ENCODE peak calls at places on chromosome 1, in nine cellular contexts. One of them, this sample, is unnamed.

GRCh38 chr1:9181990-9182783 is 52.4 kb upstream of the H6PD start:
- DNase-seq in cardiac fibroblast: peak
- DNase-seq in upper lobe of right lung: peak
- DNase-seq in MM.1S: peak
- DNase-seq in fibroblast of pulmonary artery: peak
- DNase-seq in heart left ventricle: no peak
- DNase-seq in fibroblast of mammary gland: peak
- DNase-seq in CD8-positive, alpha-beta memory T cell: no peak
- DNase-seq in GM23248: peak
- DNase-seq in this sample: no peak

GRCh38 chr1:50430010-50430405 is 6.8 kb upstream of the DMRTA2 start:
- DNase-seq in cardiac fibroblast: no peak
- DNase-seq in upper lobe of right lung: no peak
- DNase-seq in MM.1S: no peak
- DNase-seq in fibroblast of pulmonary artery: no peak
- DNase-seq in heart left ventricle: no peak
- DNase-seq in fibroblast of mammary gland: no peak
- DNase-seq in CD8-positive, alpha-beta memory T cell: no peak
- DNase-seq in GM23248: no peak
- DNase-seq in this sample: no peak

GRCh38 chr1:223771814-223772770 is 59.8 kb downstream of the CAPN2 start:
- DNase-seq in cardiac fibroblast: peak
- DNase-seq in upper lobe of right lung: no peak
- DNase-seq in MM.1S: peak
- DNase-seq in fibroblast of pulmonary artery: peak
- DNase-seq in heart left ventricle: peak
- DNase-seq in fibroblast of mammary gland: peak
- DNase-seq in CD8-positive, alpha-beta memory T cell: no peak
- DNase-seq in GM23248: peak
- DNase-seq in this sample: peak

GRCh38 chr1:36425791-36426190 is 24.5 kb downstream of the OSCP1 start:
- DNase-seq in cardiac fibroblast: no peak
- DNase-seq in upper lobe of right lung: no peak
- DNase-seq in MM.1S: no peak
- DNase-seq in fibroblast of pulmonary artery: no peak
- DNase-seq in heart left ventricle: no peak
- DNase-seq in fibroblast of mammary gland: peak
- DNase-seq in CD8-positive, alpha-beta memory T cell: no peak
- DNase-seq in GM23248: peak
- DNase-seq in this sample: no peak

GRCh38 chr1:156654700-156655099 is 12.8 kb downstream of the BCAN start:
- DNase-seq in cardiac fibroblast: no peak
- DNase-seq in upper lobe of right lung: no peak
- DNase-seq in MM.1S: no peak
- DNase-seq in fibroblast of pulmonary artery: no peak
- DNase-seq in heart left ventricle: no peak
- DNase-seq in fibroblast of mammary gland: peak
- DNase-seq in CD8-positive, alpha-beta memory T cell: no peak
- DNase-seq in GM23248: peak
- DNase-seq in this sample: no peak

GRCh38 chr1:114201486-114201885 is 47.8 kb upstream of the SYT6 start:
- DNase-seq in cardiac fibroblast: no peak
- DNase-seq in upper lobe of right lung: no peak
- DNase-seq in MM.1S: no peak
- DNase-seq in fibroblast of pulmonary artery: no peak
- DNase-seq in heart left ventricle: no peak
- DNase-seq in fibroblast of mammary gland: no peak
- DNase-seq in CD8-positive, alpha-beta memory T cell: no peak
- DNase-seq in GM23248: no peak
- DNase-seq in this sample: no peak

GRCh38 chr1:215887618-215888017 is 320.5 kb downstream of the KCTD3 start:
- DNase-seq in cardiac fibroblast: no peak
- DNase-seq in upper lobe of right lung: no peak
- DNase-seq in MM.1S: no peak
- DNase-seq in fibroblast of pulmonary artery: no peak
- DNase-seq in heart left ventricle: no peak
- DNase-seq in fibroblast of mammary gland: no peak
- DNase-seq in CD8-positive, alpha-beta memory T cell: no peak
- DNase-seq in GM23248: no peak
- DNase-seq in this sample: no peak

GRCh38 chr1:226711976-226712778 is 26.9 kb downstream of the ITPKB start:
- DNase-seq in cardiac fibroblast: no peak
- DNase-seq in upper lobe of right lung: no peak
- DNase-seq in MM.1S: peak
- DNase-seq in fibroblast of pulmonary artery: no peak
- DNase-seq in heart left ventricle: no peak
- DNase-seq in fibroblast of mammary gland: no peak
- DNase-seq in CD8-positive, alpha-beta memory T cell: peak
- DNase-seq in GM23248: no peak
- DNase-seq in this sample: no peak

DNA sequence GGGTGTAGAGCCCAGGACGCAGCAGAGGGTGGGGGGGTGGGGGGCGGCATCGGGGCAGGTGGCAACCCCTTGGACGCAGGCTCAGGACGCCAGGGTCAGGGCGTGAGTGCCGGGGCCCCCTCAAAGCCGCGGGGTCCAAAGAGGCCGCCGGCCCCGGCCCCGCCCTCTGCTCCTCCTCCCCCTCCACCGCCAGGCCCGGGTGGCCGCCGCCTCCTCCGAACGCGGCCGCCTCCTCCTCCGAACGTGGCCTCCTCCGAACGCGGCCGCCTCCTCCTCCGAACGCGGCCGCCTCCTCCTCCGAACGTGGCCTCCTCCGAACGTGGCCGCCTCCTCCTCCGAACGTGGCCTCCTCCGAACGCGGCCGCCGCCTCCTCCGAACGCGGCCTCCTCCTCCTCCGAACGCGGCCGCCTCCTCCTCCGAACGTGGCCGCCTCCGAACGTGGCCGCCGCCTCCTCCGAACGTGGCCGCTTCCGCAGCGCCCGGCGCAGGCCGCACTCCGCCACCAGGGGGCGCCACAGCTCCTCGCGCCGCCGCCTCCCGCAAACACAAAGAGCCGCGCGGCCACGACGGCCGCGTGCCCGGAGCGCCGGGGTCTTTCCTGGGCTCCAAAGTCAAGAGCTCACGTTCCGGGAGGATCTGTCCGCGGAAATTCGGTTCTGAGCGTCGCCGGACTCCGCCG is 19.3 kb upstream of the SAMD11 start:
- DNase-seq in cardiac fibroblast: peak
- DNase-seq in upper lobe of right lung: peak
- DNase-seq in MM.1S: peak
- DNase-seq in fibroblast of pulmonary artery: peak
- DNase-seq in heart left ventricle: peak
- DNase-seq in fibroblast of mammary gland: peak
- DNase-seq in CD8-positive, alpha-beta memory T cell: peak
- DNase-seq in GM23248: peak
- DNase-seq in this sample: no peak
- H3K4me3 ChIP-seq in cardiac fibroblast: peak
- H3K4me3 ChIP-seq in upper lobe of right lung: peak
- H3K4me3 ChIP-seq in MM.1S: peak
- H3K4me3 ChIP-seq in fibroblast of pulmonary artery: peak
- H3K4me3 ChIP-seq in heart left ventricle: peak
- H3K4me3 ChIP-seq in fibroblast of mammary gland: peak
- H3K4me3 ChIP-seq in CD8-positive, alpha-beta memory T cell: no peak
- H3K4me3 ChIP-seq in GM23248: peak
- H3K4me3 ChIP-seq in this sample: peak

GRCh38 chr1:30685796-30686165 is 37.6 kb downstream of the MATN1 start:
- DNase-seq in cardiac fibroblast: no peak
- DNase-seq in upper lobe of right lung: peak
- DNase-seq in MM.1S: no peak
- DNase-seq in fibroblast of pulmonary artery: no peak
- DNase-seq in heart left ventricle: no peak
- DNase-seq in fibroblast of mammary gland: no peak
- DNase-seq in CD8-positive, alpha-beta memory T cell: no peak
- DNase-seq in GM23248: no peak
- DNase-seq in this sample: no peak

GRCh38 chr1:30686236-30686635 is 37.1 kb downstream of the MATN1 start:
- DNase-seq in cardiac fibroblast: no peak
- DNase-seq in upper lobe of right lung: peak
- DNase-seq in MM.1S: no peak
- DNase-seq in fibroblast of pulmonary artery: no peak
- DNase-seq in heart left ventricle: no peak
- DNase-seq in fibroblast of mammary gland: no peak
- DNase-seq in CD8-positive, alpha-beta memory T cell: no peak
- DNase-seq in GM23248: no peak
- DNase-seq in this sample: no peak

GRCh38 chr1:30683699-30684098 is 39.7 kb downstream of the MATN1 start:
- DNase-seq in cardiac fibroblast: no peak
- DNase-seq in upper lobe of right lung: peak
- DNase-seq in MM.1S: no peak
- DNase-seq in fibroblast of pulmonary artery: no peak
- DNase-seq in heart left ventricle: no peak
- DNase-seq in fibroblast of mammary gland: no peak
- DNase-seq in CD8-positive, alpha-beta memory T cell: no peak
- DNase-seq in GM23248: no peak
- DNase-seq in this sample: no peak

GRCh38 chr1:30684259-30684658 is 39.1 kb downstream of the MATN1 start:
- DNase-seq in cardiac fibroblast: no peak
- DNase-seq in upper lobe of right lung: peak
- DNase-seq in MM.1S: no peak
- DNase-seq in fibroblast of pulmonary artery: no peak
- DNase-seq in heart left ventricle: no peak
- DNase-seq in fibroblast of mammary gland: no peak
- DNase-seq in CD8-positive, alpha-beta memory T cell: no peak
- DNase-seq in GM23248: no peak
- DNase-seq in this sample: no peak

DNA sequence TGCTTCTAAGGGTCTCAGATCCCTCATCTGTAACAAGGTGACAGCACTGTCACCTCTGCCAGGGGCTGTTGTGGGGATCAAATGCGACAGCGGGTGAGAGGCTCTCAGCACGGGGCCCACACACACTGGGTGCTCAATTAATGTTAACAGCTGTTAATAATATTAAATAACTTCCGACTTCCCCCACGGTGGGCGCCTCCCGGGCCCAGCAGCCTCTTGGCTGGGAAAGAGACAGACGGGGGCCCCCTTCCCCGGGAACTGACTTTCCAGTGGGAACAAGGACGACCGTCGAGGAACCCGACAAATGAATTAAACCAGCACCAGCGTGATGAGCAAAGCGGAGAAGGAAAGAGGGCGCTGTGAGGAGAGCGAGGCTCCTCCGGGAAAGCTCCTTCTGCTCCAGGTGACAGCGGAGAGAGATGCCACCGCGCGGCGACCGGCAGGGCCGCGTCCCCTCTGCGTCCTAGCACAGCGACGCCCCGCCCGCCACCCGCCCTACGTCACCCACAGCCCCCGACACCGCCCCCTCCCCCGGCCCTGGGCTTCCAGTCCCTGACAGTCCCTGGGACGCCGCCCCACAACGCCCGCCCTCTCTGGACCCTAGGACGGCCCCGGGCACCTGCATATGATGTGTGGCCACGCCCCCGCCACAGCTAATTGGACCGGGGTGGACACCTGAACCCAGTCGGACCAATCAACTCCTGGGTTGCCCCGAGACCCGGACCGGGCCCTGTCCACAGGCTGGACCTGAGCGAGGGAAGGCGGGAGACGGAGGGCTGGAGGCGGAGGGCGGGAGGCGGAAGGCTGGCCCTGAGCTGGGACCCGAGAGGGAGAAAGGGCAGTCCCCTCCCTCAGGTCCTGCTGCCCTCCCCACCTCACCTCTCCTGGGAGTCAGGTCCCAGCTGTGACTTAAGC is 38.2 kb downstream of the MATN1 start:
- DNase-seq in cardiac fibroblast: no peak
- DNase-seq in upper lobe of right lung: peak
- DNase-seq in MM.1S: no peak
- DNase-seq in fibroblast of pulmonary artery: no peak
- DNase-seq in heart left ventricle: peak
- DNase-seq in fibroblast of mammary gland: no peak
- DNase-seq in CD8-positive, alpha-beta memory T cell: peak
- DNase-seq in GM23248: no peak
- DNase-seq in this sample: no peak
- H3K4me3 ChIP-seq in cardiac fibroblast: no peak
- H3K4me3 ChIP-seq in upper lobe of right lung: no peak
- H3K4me3 ChIP-seq in MM.1S: no peak
- H3K4me3 ChIP-seq in fibroblast of pulmonary artery: no peak
- H3K4me3 ChIP-seq in heart left ventricle: no peak
- H3K4me3 ChIP-seq in fibroblast of mammary gland: no peak
- H3K4me3 ChIP-seq in CD8-positive, alpha-beta memory T cell: peak
- H3K4me3 ChIP-seq in GM23248: no peak
- H3K4me3 ChIP-seq in this sample: no peak

DNA sequence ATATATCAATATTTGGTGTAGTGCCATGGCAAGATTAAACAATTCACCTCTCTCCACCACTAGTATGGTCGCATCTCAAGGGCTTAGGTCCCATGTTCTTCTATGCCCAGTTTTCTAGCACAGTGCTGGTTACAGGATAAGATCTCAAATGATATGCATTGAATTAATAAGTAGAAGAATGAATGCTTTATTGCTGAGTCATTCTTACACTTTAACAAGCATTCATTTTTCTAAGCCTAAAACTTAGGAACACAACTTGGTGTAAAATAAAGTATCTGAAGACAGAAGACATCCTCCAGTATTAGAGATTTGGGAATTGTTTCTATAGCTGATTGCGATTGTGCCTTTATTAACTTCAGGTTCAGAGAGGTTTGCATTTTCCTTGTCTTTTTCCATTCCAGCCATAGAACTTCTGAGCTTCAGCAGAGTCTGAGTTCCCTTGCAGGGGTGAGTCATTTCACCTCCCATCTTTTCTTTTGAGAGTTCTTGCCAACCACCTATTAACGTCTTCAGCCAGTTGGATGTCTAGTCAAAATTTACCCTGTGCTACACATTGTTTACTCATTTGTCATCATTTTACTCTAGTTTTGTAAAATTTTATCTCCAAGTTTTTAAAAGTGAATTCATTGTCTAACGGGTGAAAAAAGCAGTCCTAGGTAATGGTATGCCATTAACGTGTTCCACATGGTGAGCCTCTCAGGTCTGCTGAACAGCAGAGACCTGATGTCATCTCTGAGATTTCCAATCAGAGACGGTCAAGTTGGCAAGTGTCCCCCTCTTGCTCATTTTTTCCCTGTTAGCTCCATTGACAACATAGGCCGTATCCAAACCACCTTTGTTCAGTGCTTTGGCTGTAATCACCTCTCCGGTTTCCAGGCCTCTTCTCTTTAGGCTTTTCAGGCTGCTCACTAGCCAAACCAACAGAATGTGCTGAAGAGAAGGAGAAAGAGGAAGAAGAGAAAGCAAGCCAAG is 85.6 kb downstream of the TBX15 start:
- DNase-seq in cardiac fibroblast: peak
- DNase-seq in upper lobe of right lung: no peak
- DNase-seq in MM.1S: no peak
- DNase-seq in fibroblast of pulmonary artery: no peak
- DNase-seq in heart left ventricle: no peak
- DNase-seq in fibroblast of mammary gland: peak
- DNase-seq in CD8-positive, alpha-beta memory T cell: no peak
- DNase-seq in GM23248: peak
- DNase-seq in this sample: no peak
- H3K4me3 ChIP-seq in cardiac fibroblast: no peak
- H3K4me3 ChIP-seq in upper lobe of right lung: no peak
- H3K4me3 ChIP-seq in MM.1S: no peak
- H3K4me3 ChIP-seq in fibroblast of pulmonary artery: no peak
- H3K4me3 ChIP-seq in heart left ventricle: no peak
- H3K4me3 ChIP-seq in fibroblast of mammary gland: no peak
- H3K4me3 ChIP-seq in CD8-positive, alpha-beta memory T cell: no peak
- H3K4me3 ChIP-seq in GM23248: no peak
- H3K4me3 ChIP-seq in this sample: no peak

GRCh38 chr1:193118803-193119730 is 2.8 kb upstream of the CDC73 start:
- DNase-seq in cardiac fibroblast: no peak
- DNase-seq in upper lobe of right lung: no peak
- DNase-seq in MM.1S: no peak
- DNase-seq in fibroblast of pulmonary artery: no peak
- DNase-seq in heart left ventricle: no peak
- DNase-seq in fibroblast of mammary gland: no peak
- DNase-seq in CD8-positive, alpha-beta memory T cell: no peak
- DNase-seq in GM23248: no peak
- DNase-seq in this sample: no peak

GRCh38 chr1:193120604-193121166 is 1.1 kb upstream of the CDC73 start:
- DNase-seq in cardiac fibroblast: no peak
- DNase-seq in upper lobe of right lung: no peak
- DNase-seq in MM.1S: no peak
- DNase-seq in fibroblast of pulmonary artery: no peak
- DNase-seq in heart left ventricle: no peak
- DNase-seq in fibroblast of mammary gland: no peak
- DNase-seq in CD8-positive, alpha-beta memory T cell: peak
- DNase-seq in GM23248: no peak
- DNase-seq in this sample: no peak

GRCh38 chr1:193125369-193125768 is 3.5 kb downstream of the CDC73 start:
- DNase-seq in cardiac fibroblast: no peak
- DNase-seq in upper lobe of right lung: no peak
- DNase-seq in MM.1S: no peak
- DNase-seq in fibroblast of pulmonary artery: no peak
- DNase-seq in heart left ventricle: no peak
- DNase-seq in fibroblast of mammary gland: no peak
- DNase-seq in CD8-positive, alpha-beta memory T cell: no peak
- DNase-seq in GM23248: no peak
- DNase-seq in this sample: no peak

GRCh38 chr1:193121616-193122593 is at the start of gene CDC73:
- DNase-seq in cardiac fibroblast: peak
- DNase-seq in upper lobe of right lung: peak
- DNase-seq in MM.1S: peak
- DNase-seq in fibroblast of pulmonary artery: peak
- DNase-seq in heart left ventricle: peak
- DNase-seq in fibroblast of mammary gland: peak
- DNase-seq in CD8-positive, alpha-beta memory T cell: peak
- DNase-seq in GM23248: peak
- DNase-seq in this sample: peak

DNA sequence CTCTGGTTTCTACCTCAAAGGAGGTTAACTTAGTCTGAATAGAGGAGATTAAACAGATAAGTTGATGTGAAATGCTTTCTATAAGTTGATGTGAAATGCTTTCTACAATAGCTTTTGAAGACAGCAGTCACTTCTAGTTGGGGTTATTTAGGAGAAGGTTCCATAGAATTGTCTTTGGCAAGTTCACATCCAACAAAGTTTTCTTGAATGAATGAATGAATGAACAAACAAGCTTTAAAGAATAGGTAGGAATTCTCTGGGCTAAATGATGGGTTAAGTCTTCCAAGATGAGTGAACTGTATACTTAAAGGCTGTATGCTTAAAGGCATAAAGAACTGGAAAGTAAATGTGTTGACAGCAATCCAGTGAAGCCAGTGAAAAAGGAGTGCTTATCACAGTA is 1.9 kb downstream of the CDC73 start:
- DNase-seq in cardiac fibroblast: no peak
- DNase-seq in upper lobe of right lung: no peak
- DNase-seq in MM.1S: no peak
- DNase-seq in fibroblast of pulmonary artery: no peak
- DNase-seq in heart left ventricle: no peak
- DNase-seq in fibroblast of mammary gland: no peak
- DNase-seq in CD8-positive, alpha-beta memory T cell: no peak
- DNase-seq in GM23248: no peak
- DNase-seq in this sample: no peak
- H3K4me3 ChIP-seq in cardiac fibroblast: peak
- H3K4me3 ChIP-seq in upper lobe of right lung: peak
- H3K4me3 ChIP-seq in MM.1S: peak
- H3K4me3 ChIP-seq in fibroblast of pulmonary artery: peak
- H3K4me3 ChIP-seq in heart left ventricle: peak
- H3K4me3 ChIP-seq in fibroblast of mammary gland: peak
- H3K4me3 ChIP-seq in CD8-positive, alpha-beta memory T cell: peak
- H3K4me3 ChIP-seq in GM23248: peak
- H3K4me3 ChIP-seq in this sample: peak

This sample was measured in skeletal muscle cell.